ENCODE peak calls at places on chromosomes 11 and 22, in four cellular contexts. I is kidney tubule cell; Y is stimulated activated CD4-positive, alpha-beta T cell treated with anti-CD3 and anti-CD28 coated beads, Interleukin-4, amount 100 ng/mL, for 48 hours; S is DMS53. M is an unnamed sample.
A peak's percentile ranks its signal among the peaks of the same experiment; 100 is the strongest.

GRCh38 chr11:3177931-3178330 is 12.8 kb upstream of the OSBPL5 start:
- DNase-seq in I (no peak), Y (no peak), S (peak; percentile 44), M (peak; percentile 22)

GRCh38 chr22:27399161-27399560 is 402.4 kb downstream of the MN1 start:
- DNase-seq in I (no peak), Y (no peak), S (no peak), M (no peak)

GRCh38 chr11:95908826-95909225 is 15.1 kb downstream of the MTMR2 start:
- DNase-seq in I (no peak), Y (no peak), S (no peak), M (peak; percentile 46)

GRCh38 chr11:6894097-6894496 is 1.8 kb upstream of the OR2D2 start:
- DNase-seq in I (no peak), Y (no peak), S (peak; percentile 37), M (no peak)

GRCh38 chr11:131043251-131043650 is 127.0 kb upstream of the SNX19 start:
- DNase-seq in I (no peak), Y (no peak), S (no peak), M (no peak)

GRCh38 chr11:121032546-121032945 is 8.6 kb downstream of the TBCEL start:
- DNase-seq in I (no peak), Y (no peak), S (peak; percentile 40), M (no peak)

GRCh38 chr22:35177811-35178210 is 79.5 kb upstream of the HMGXB4 start:
- DNase-seq in I (no peak), Y (no peak), S (no peak), M (no peak)

GRCh38 chr22:19855504-19856409 is 1.1 kb upstream of the GNB1L start:
- DNase-seq in I (peak; percentile 76), Y (peak; percentile 62), S (peak; percentile 79), M (peak; percentile 20)

GRCh38 chr11:104637652-104638170 is 260.5 kb downstream of the CASP12 start:
- DNase-seq in I (no peak), Y (no peak), S (peak; percentile 40), M (no peak)

GRCh38 chr11:134592391-134592990 is 180.4 kb upstream of the B3GAT1 start:
- DNase-seq in I (peak; percentile 48), Y (peak; percentile 43), S (peak; percentile 84), M (no peak)

GRCh38 chr11:125494987-125495725 is 909 bp downstream of the FEZ1 start:
- DNase-seq in I (peak; percentile 36), Y (no peak), S (peak; percentile 64), M (peak; percentile 44)

GRCh38 chr11:96185220-96185768 is 157.7 kb downstream of the MAML2 start:
- DNase-seq in I (no peak), Y (no peak), S (no peak), M (no peak)

M was measured in astrocyte of the spinal cord.